ENCODE peak calls at places on chromosomes 5 and 9, in four cellular contexts. B is ovary, V is testis, U is heart left ventricle. Y is an unnamed sample.

GRCh38 chr9:89794918-89795317 is 190.1 kb downstream of the GADD45G start:
- DNase-seq in B (no peak), V (peak), U (no peak), Y (no peak)

GRCh38 chr5:85921590-85921989 is 696.2 kb upstream of the COX7C start:
- DNase-seq in B (no peak), V (no peak), U (no peak), Y (no peak)

GRCh38 chr5:172175263-172175719 is 12.7 kb downstream of the STK10 start:
- DNase-seq in B (no peak), V (no peak), U (no peak), Y (no peak)

GRCh38 chr9:109098221-109098959 is 21.4 kb downstream of the TMEM245 start:
- DNase-seq in B (peak), V (peak), U (no peak), Y (peak)

GRCh38 chr5:10338996-10339903 is 14.2 kb upstream of the MARCHF6 start:
- DNase-seq in B (no peak), V (no peak), U (no peak), Y (no peak)

GRCh38 chr9:111627260-111627963 is 3.7 kb upstream of the DNAJC25 start:
- DNase-seq in B (no peak), V (no peak), U (no peak), Y (no peak)

GRCh38 chr9:125743687-125744428 is 3.3 kb upstream of the PBX3 start:
- DNase-seq in B (no peak), V (no peak), U (no peak), Y (no peak)

GRCh38 chr9:134635431-134636141 is 6.0 kb upstream of the COL5A1 start:
- DNase-seq in B (peak), V (no peak), U (no peak), Y (peak)

DNA sequence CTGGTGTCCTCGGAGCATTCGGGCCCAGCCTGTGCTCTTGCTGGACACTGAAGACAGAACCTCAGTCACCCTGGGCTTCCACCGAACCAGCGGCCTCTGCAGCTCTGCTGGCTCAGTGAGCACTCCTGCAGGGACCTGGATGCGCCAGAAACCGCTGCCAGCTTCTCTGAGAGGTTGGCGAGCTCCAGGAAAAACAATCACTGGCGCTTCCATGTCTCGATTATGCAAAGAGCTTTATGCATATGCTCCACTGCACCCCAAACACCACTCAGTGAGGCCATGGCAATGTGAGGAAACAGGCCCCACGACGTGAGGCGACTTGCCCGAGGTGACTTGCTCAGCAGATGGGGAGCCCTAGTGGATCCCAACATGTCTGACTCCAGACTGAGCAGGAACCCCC is 11.0 kb downstream of the PRDM12 start:
- DNase-seq in B (no peak), V (no peak), U (no peak), Y (no peak)
- H3K27ac ChIP-seq in B (no peak), V (no peak), U (no peak), Y (no peak)

DNA sequence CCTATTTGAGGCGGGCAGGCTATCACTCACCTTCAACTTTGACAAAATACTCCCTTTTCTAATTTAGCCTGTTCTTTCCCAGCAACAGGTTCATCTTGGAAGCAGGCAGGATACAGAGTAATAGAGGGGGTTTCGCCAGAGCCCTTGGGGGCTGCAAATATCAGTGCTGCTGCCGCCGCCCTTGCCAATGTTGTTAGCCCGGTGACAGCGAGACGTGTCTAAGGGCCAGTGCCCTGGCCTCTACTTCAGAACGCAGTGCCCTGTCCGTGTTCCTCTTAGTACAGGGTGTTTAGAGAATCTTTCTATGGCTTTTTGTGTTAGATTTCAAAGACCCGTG is 703 bp downstream of the FAM120AOS start:
- DNase-seq in B (peak), V (peak), U (peak), Y (no peak)
- TF ChIP-seq POLR2A in B (no peak), V (no peak), U (no peak), Y (no peak)

DNA sequence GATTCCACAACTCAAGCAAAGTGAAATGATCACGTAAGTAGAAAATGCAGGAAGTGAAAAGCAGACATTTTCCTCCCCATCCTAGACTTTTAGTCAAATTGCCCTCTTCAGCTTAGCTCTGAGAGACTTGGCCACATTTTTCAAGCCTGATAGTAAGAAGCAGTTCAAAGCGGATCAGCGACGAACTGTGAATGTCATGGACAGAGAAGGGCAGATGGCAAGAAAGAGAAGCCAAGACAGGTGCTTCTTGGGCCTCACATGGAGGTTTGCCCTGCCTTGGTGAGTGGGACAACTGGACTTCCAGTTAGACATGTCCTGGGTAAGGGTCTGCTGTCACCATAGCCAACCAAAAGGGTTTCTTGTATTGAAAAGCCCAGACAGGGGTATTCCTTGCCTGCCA is 291.5 kb downstream of the MED10 start:
- DNase-seq in B (no peak), V (no peak), U (no peak), Y (no peak)
- H3K27ac ChIP-seq in B (no peak), V (no peak), U (no peak), Y (no peak)

GRCh38 chr9:93132946-93133640 is 958 bp downstream of the NINJ1 start:
- DNase-seq in B (peak), V (peak), U (no peak), Y (peak)

GRCh38 chr9:93131599-93132286 is 2.3 kb downstream of the NINJ1 start:
- DNase-seq in B (peak), V (no peak), U (no peak), Y (no peak)

GRCh38 chr9:93130861-93131481 is 3.1 kb downstream of the NINJ1 start:
- DNase-seq in B (peak), V (peak), U (peak), Y (no peak)

GRCh38 chr9:93133641-93134017 is 422 bp downstream of the NINJ1 start:
- DNase-seq in B (no peak), V (peak), U (peak), Y (peak)

DNA sequence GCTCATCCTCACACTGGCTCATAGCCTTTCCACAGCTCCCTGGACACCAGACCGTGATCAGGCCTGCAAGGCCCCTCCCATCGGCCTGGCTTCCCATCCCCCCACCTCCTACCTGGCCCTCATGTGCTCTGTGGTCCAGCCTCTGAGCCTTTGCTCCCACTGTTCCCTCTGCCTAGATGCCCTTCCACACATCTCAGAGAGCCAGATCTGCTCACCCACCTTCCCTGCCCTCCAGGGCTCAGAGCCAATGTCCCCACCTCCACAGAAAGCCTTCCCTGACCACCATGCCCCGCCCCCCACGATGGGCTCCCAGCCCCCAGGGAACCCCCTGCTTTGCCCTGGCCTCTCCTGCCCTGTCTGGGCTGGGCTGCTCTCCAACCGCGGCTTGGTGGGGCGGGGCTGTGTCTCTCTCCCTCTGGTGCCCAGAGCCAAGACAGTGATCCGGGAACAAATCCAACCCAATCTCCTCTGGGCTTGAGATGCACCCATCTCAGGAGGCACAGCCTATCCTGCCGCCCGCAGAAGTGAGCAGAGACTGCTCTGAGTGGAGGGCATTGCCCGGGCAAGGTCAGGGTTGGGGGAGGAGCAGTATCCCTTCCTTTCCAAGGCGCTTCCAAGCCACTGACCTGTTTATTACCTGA is 1.6 kb downstream of the NINJ1 start:
- DNase-seq in B (peak), V (peak), U (peak), Y (peak)
- TF ChIP-seq POLR2A in B (no peak), V (no peak), U (no peak), Y (no peak)

DNA sequence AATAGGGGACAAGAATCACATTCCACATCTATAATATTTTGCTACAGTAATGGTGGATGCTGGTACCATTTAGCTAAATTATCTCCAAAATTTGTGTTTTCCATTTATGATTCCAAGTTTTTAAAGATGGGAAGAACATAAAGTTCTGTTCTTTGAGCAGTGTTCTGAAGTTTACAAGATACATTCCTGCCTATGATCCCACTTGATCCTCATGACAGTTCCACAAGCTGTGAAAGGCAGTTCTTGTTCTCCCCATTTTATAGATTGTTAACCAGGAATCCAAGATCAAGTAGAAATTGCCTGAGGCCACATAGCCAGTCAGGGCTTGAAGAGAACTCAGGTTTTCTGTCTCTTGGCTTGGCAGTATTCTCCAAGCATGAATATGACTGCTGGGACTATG is 257.3 kb downstream of the NR3C1 start:
- DNase-seq in B (no peak), V (no peak), U (no peak), Y (no peak)
- H3K27ac ChIP-seq in B (no peak), V (peak), U (no peak), Y (peak)

GRCh38 chr9:116686135-116686534 is 970 bp upstream of the TRIM32 start:
- DNase-seq in B (no peak), V (no peak), U (no peak), Y (no peak)

GRCh38 chr9:116686693-116687073 is 422 bp upstream of the TRIM32 start:
- DNase-seq in B (peak), V (no peak), U (no peak), Y (no peak)

GRCh38 chr9:116689117-116689516 is 2.0 kb downstream of the TRIM32 start:
- DNase-seq in B (no peak), V (no peak), U (no peak), Y (no peak)

GRCh38 chr9:116687762-116688160 is 656 bp downstream of the TRIM32 start:
- DNase-seq in B (no peak), V (no peak), U (no peak), Y (no peak)

DNA sequence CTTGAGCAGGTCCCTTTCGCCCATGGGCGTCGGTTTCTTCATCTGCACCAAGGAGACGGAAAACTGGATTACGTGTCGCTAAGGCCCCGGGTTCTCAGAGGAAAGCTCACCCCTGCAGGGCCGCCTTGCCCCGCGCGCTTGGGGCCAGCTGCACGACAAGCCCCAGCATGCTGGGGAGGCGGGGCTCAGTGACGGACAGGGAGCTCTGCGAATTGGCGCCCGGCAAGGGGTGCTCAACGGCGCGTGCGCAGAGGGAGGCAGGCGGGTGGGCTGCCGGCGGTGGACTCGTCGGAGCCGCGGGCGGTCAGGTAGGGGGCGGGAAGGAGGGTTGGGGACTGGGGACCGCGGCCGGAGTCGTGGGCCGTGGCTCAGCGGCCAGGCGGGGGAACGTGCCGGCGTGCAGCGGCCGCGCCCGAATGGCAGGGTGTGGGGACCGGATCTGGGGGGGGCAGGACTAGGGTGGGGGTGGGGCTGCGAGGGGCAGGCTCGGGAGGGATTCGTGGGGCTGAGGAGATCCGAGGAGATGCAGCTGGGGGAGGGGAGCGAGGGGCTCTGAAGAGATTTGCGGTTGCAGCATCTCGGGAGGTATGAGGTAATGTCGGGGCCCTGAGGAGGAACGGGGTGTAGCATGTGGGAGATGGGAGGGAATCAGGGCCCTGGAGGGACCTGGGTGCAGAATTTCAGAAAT is at the start of gene TRIM32:
- DNase-seq in B (peak), V (peak), U (peak), Y (peak)
- TF ChIP-seq POLR2A in B (no peak), V (no peak), U (no peak), Y (peak)

GRCh38 chr5:112649882-112650281 is 87.8 kb upstream of the APC start:
- DNase-seq in B (no peak), V (no peak), U (no peak), Y (no peak)
- H3K27ac ChIP-seq in B (no peak), V (no peak), U (no peak), Y (no peak)

GRCh38 chr9:121369595-121370265 is at the start of gene STOM:
- DNase-seq in B (peak), V (peak), U (peak), Y (peak)
- TF ChIP-seq POLR2A in B (peak), V (peak), U (peak), Y (peak)

GRCh38 chr5:61327761-61328753 is 4.0 kb upstream of the ZSWIM6 start:
- DNase-seq in B (no peak), V (no peak), U (no peak), Y (no peak)
- H3K27ac ChIP-seq in B (no peak), V (no peak), U (no peak), Y (no peak)

Y was measured in uterus.